ENCODE peak calls at places on chromosomes 6 and 20, in five cellular contexts. V is tibial artery, M is HCT116, H is BJ, I is fibroblast of the aortic adventitia. R is an unnamed sample.

GRCh38 chr20:38255389-38255788 is 5.1 kb downstream of the KIAA1755 start:
- DNase-seq in V (no peak), M (no peak), H (no peak), I (peak; percentile 70), R (no peak)

GRCh38 chr6:10479939-10480700 is 41.0 kb upstream of the GCNT2 start:
- DNase-seq in V (no peak), M (no peak), H (no peak), I (peak; percentile 5), R (peak; percentile 24)

GRCh38 chr6:26065952-26066380 is 21.3 kb upstream of the HFE start:
- DNase-seq in V (peak; percentile 64), M (peak; percentile 79), H (no peak), I (peak; percentile 89), R (no peak)

GRCh38 chr20:53874104-53874503 is 196.3 kb downstream of the BCAS1 start:
- DNase-seq in V (no peak), M (no peak), H (no peak), I (no peak), R (no peak)

GRCh38 chr20:32971703-32972161 is 32.5 kb downstream of the SUN5 start:
- DNase-seq in V (no peak), M (no peak), H (no peak), I (no peak), R (no peak)

GRCh38 chr20:6637160-6637579 is 130.3 kb upstream of the BMP2 start:
- DNase-seq in V (no peak), M (no peak), H (no peak), I (no peak), R (no peak)

GRCh38 chr6:158519761-158520160 is 40.1 kb upstream of the TMEM181 start:
- DNase-seq in V (no peak), M (no peak), H (no peak), I (no peak), R (no peak)

GRCh38 chr6:12010635-12011275 is 1.4 kb upstream of the HIVEP1 start:
- DNase-seq in V (peak; percentile 69), M (no peak), H (no peak), I (peak; percentile 53), R (no peak)

GRCh38 chr6:104682722-104683643 is 176.7 kb downstream of the HACE1 start:
- DNase-seq in V (no peak), M (peak; percentile 53), H (no peak), I (peak; percentile 70), R (peak; percentile 15)

GRCh38 chr6:34717466-34717865 is 20.9 kb upstream of the ILRUN start:
- DNase-seq in V (no peak), M (no peak), H (no peak), I (no peak), R (no peak)

GRCh38 chr20:37669062-37669772 is 24.6 kb upstream of the CTNNBL1 start:
- DNase-seq in V (no peak), M (no peak), H (no peak), I (no peak), R (no peak)

GRCh38 chr6:98875375-98875774 is 41.0 kb downstream of the POU3F2 start:
- DNase-seq in V (no peak), M (no peak), H (no peak), I (no peak), R (no peak)

GRCh38 chr6:50381106-50381415 is 331.3 kb upstream of the DEFB112 start:
- DNase-seq in V (no peak), M (no peak), H (no peak), I (no peak), R (no peak)

GRCh38 chr20:13865825-13866351 is 81.1 kb downstream of the NDUFAF5 start:
- DNase-seq in V (no peak), M (no peak), H (peak; percentile 85), I (peak; percentile 21), R (no peak)

GRCh38 chr6:12233693-12234551 is 56.2 kb upstream of the EDN1 start:
- DNase-seq in V (no peak), M (peak; percentile 63), H (peak; percentile 40), I (peak; percentile 88), R (peak; percentile 80)

GRCh38 chr6:150417899-150418824 is 49.4 kb downstream of the IYD start:
- DNase-seq in V (no peak), M (peak; percentile 88), H (peak; percentile 72), I (peak; percentile 94), R (peak; percentile 81)

GRCh38 chr6:154510144-154510905 is at the start of gene CNKSR3:
- DNase-seq in V (peak; percentile 82), M (peak; percentile 83), H (peak; percentile 72), I (peak; percentile 92), R (peak; percentile 88)

GRCh38 chr20:46954490-46955038 is 59.9 kb downstream of the EYA2 start:
- DNase-seq in V (no peak), M (no peak), H (peak; percentile 97), I (peak; percentile 32), R (peak; percentile 97)

GRCh38 chr6:106097368-106098231 is 11.5 kb downstream of the PRDM1 start:
- DNase-seq in V (no peak), M (no peak), H (no peak), I (peak; percentile 81), R (no peak)

GRCh38 chr6:5468586-5468985 is 207.3 kb downstream of the FARS2 start:
- DNase-seq in V (no peak), M (no peak), H (no peak), I (no peak), R (no peak)

GRCh38 chr6:104633125-104633524 is 226.6 kb downstream of the HACE1 start:
- DNase-seq in V (no peak), M (no peak), H (no peak), I (no peak), R (no peak)

GRCh38 chr20:57471496-57472210 is 53.3 kb downstream of the CTCFL start:
- DNase-seq in V (no peak), M (no peak), H (no peak), I (no peak), R (no peak)

GRCh38 chr20:43925786-43926185 is 11.1 kb downstream of the TOX2 start:
- DNase-seq in V (peak; percentile 47), M (no peak), H (no peak), I (peak; percentile 47), R (no peak)

GRCh38 chr20:53609501-53610445 is 16.1 kb upstream of the ZNF217 start:
- DNase-seq in V (peak; percentile 48), M (no peak), H (no peak), I (no peak), R (no peak)

GRCh38 chr20:4017051-4017702 is 1.8 kb upstream of the RNF24 start:
- DNase-seq in V (no peak), M (no peak), H (no peak), I (no peak), R (no peak)

GRCh38 chr20:36872857-36873256 is 3.1 kb upstream of the TLDC2 start:
- DNase-seq in V (no peak), M (no peak), H (no peak), I (no peak), R (no peak)

GRCh38 chr6:33787336-33787953 is 1.5 kb downstream of the LEMD2 start:
- DNase-seq in V (no peak), M (no peak), H (no peak), I (peak; percentile 63), R (no peak)

GRCh38 chr20:56826971-56827645 is 198.0 kb downstream of the TFAP2C start:
- DNase-seq in V (no peak), M (no peak), H (peak; percentile 96), I (no peak), R (no peak)

DNA sequence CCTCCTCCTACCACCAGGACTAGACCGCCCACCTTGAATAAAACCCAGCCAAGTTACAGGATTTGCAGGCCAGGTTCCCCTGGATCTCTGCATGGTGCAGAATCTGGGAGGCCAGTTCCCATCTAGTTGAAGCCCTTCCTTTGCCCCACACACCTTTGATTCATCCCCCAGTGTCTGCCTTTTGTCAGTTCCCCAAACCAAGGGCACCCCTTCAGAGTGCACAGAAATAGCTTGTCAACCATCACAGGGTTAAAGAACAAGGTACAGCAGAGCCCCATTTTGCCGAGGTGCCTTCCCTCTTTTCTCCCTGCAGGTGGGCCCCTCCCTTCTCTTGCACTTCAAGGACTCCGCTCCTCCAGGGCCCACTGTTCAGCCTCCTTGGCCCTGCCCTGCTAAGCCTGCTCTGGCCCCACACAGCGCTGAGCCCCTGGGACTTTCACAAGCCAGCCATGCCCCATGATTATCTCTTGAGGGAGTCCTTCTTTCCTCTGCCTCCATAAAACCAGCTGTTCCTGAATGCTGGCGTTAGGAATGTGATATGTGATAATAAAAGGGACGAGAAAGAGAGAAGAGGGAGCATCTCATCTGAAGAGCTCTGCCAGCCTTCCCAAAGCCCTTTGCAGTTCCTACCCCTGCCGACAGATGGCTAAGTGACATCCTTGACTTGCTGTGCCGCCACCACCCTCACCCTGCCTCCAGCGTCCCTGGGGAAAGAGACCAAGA is 280.3 kb downstream of the CDC5L start:
- DNase-seq in V (no peak), M (peak; percentile 29), H (no peak), I (no peak), R (no peak)
- TF ChIP-seq CTCF in V (peak; percentile 15), M (peak; percentile 29), H (peak; percentile 59), I (peak; percentile 44), R (peak; percentile 73)

DNA sequence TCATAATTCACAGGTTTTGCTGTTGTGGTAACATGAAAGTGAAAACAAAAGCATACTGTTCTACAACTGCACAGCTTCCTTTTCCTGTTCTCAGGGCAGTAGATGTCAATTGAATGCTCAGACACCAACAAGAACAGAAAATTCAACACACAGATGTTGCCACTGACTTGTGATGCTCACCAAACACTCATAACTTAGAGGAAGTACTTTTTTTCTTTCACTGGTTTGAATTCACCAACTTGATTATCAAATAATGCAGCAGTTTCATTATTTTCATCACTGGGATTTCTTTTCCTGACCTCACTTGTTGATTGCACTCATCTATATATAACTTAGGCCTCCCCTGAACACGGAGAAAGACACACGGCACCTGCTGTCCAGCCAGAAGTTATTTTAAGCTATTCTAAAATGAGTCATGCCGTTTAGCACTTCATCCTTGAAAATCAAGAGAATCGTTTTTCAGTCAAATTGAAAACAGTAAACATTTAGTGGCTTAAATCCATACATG is 957 bp downstream of the TXLNB start:
- DNase-seq in V (peak; percentile 29), M (no peak), H (no peak), I (peak; percentile 61), R (no peak)
- H3K4me3 ChIP-seq in V (no peak overlapping the region), M (no peak overlapping the region), H (no peak overlapping the region), I (no peak overlapping the region), R (no peak overlapping the region)

DNA sequence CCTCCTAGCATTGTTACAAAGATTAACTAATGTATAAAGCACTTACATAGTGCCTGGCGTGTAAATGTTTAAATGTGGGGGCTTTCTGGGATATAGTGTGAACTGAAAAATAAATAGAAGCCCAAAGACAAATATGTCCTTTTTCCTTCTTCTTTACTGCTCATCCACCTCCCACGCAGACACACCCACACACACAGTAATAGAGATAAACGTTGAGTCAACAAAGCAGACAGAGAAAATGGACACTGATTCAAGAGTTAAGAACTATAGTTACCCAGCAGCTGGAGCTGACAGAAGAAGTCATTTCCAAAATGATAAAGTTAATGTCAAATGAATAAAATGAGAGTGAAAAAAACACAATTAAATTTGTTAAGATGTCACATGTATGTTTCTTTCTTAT is 68.3 kb downstream of the FHL5 start:
- DNase-seq in V (no peak), M (no peak), H (no peak), I (no peak), R (no peak)
- TF ChIP-seq CTCF in V (no peak), M (no peak), H (no peak), I (no peak), R (no peak)

DNA sequence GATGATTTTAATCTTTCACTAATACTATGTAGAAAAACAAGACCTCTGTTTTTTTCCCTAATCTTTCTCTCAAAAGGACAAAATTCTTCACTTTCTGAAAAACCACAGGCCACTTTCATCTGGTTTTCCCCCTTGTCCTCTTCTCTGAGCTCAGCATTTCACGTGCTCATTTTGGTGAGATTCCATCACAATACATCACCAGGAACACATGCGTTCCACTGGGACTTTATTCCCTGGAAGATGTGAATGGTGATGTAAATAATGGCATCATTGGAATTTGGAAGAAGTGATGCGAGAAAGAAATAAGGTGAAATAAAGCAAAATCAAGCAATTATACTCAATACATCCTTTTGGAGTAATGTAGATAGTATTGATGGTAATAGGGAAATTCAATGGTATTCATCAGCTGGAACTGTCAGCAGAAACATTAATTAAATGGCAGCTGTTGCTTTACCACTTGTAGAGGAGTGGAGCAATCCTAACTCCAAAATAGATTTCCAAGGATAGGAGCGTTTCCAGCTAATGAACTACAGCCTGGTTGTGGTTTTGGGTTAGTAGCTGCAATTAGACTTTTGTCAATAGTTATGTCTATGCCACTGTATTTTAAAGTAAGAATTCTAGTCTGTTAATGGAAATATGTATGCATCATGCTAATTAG is 11.5 kb downstream of the FILIP1 start:
- DNase-seq in V (peak; percentile 38), M (no peak), H (no peak), I (peak; percentile 92), R (peak; percentile 39)
- H3K4me3 ChIP-seq in V (no peak overlapping the region), M (no peak overlapping the region), H (no peak overlapping the region), I (no peak overlapping the region), R (no peak overlapping the region)

R was measured in astrocyte of the cerebellum.